ENCODE peak calls at places on chromosomes 7 and 10, in eight cellular contexts. One of them, this sample, is unnamed.

GRCh38 chr10:77850620-77851231 is 75.8 kb downstream of the DLG5 start:
- ATAC-seq in PC-3: no peak
- ATAC-seq in aorta: no peak
- ATAC-seq in heart left ventricle: no peak
- ATAC-seq in naive thymus-derived CD4-positive, alpha-beta T cell: no peak
- ATAC-seq in HepG2: no peak
- ATAC-seq in CD4-positive, alpha-beta T cell: no peak
- ATAC-seq in HCT116: no peak
- ATAC-seq in this sample: no peak

GRCh38 chr10:101380353-101381017 is 26.5 kb downstream of the BTRC start:
- ATAC-seq in HCT116: no peak
- ATAC-seq in naive thymus-derived CD4-positive, alpha-beta T cell: no peak
- ATAC-seq in PC-3: no peak
- ATAC-seq in aorta: no peak
- ATAC-seq in CD4-positive, alpha-beta T cell: no peak
- ATAC-seq in HepG2: no peak
- ATAC-seq in heart left ventricle: no peak
- ATAC-seq in this sample: no peak

GRCh38 chr7:28755255-28755654 is 202.9 kb downstream of the TRIL start:
- ATAC-seq in heart left ventricle: peak; percentile 63
- ATAC-seq in CD4-positive, alpha-beta T cell: no peak
- ATAC-seq in HepG2: no peak
- ATAC-seq in aorta: peak; percentile 68
- ATAC-seq in HCT116: no peak
- ATAC-seq in PC-3: peak; percentile 45
- ATAC-seq in naive thymus-derived CD4-positive, alpha-beta T cell: no peak
- ATAC-seq in this sample: peak; percentile 86

GRCh38 chr10:15096661-15097010 is 519 bp upstream of the RPP38 start:
- ATAC-seq in PC-3: peak; percentile 8
- ATAC-seq in HepG2: no peak
- ATAC-seq in HCT116: no peak
- ATAC-seq in CD4-positive, alpha-beta T cell: peak; percentile 31
- ATAC-seq in naive thymus-derived CD4-positive, alpha-beta T cell: peak; percentile 16
- ATAC-seq in heart left ventricle: no peak
- ATAC-seq in aorta: peak; percentile 42
- ATAC-seq in this sample: peak; percentile 26

GRCh38 chr10:105161149-105161548 is 520.1 kb downstream of the SORCS3 start:
- ATAC-seq in heart left ventricle: no peak
- ATAC-seq in aorta: no peak
- ATAC-seq in PC-3: no peak
- ATAC-seq in CD4-positive, alpha-beta T cell: no peak
- ATAC-seq in HepG2: no peak
- ATAC-seq in HCT116: no peak
- ATAC-seq in naive thymus-derived CD4-positive, alpha-beta T cell: no peak
- ATAC-seq in this sample: no peak

GRCh38 chr10:62443866-62444265 is 69.7 kb downstream of the ZNF365 start:
- ATAC-seq in HepG2: no peak
- ATAC-seq in aorta: no peak
- ATAC-seq in naive thymus-derived CD4-positive, alpha-beta T cell: no peak
- ATAC-seq in PC-3: no peak
- ATAC-seq in HCT116: no peak
- ATAC-seq in CD4-positive, alpha-beta T cell: no peak
- ATAC-seq in heart left ventricle: no peak
- ATAC-seq in this sample: no peak

GRCh38 chr10:112895292-112895691 is 54.8 kb upstream of the TCF7L2 start:
- ATAC-seq in aorta: no peak
- ATAC-seq in naive thymus-derived CD4-positive, alpha-beta T cell: no peak
- ATAC-seq in PC-3: no peak
- ATAC-seq in HCT116: no peak
- ATAC-seq in heart left ventricle: no peak
- ATAC-seq in CD4-positive, alpha-beta T cell: no peak
- ATAC-seq in HepG2: no peak
- ATAC-seq in this sample: no peak

GRCh38 chr7:117051808-117052207 is 98.5 kb downstream of the ST7 start:
- ATAC-seq in naive thymus-derived CD4-positive, alpha-beta T cell: no peak
- ATAC-seq in HepG2: no peak
- ATAC-seq in PC-3: no peak
- ATAC-seq in heart left ventricle: no peak
- ATAC-seq in HCT116: no peak
- ATAC-seq in CD4-positive, alpha-beta T cell: no peak
- ATAC-seq in aorta: peak; percentile 63
- ATAC-seq in this sample: peak; percentile 39

GRCh38 chr10:46282460-46283216 is 4.2 kb upstream of the ANTXRL start:
- ATAC-seq in aorta: peak; percentile 94
- ATAC-seq in naive thymus-derived CD4-positive, alpha-beta T cell: peak; percentile 68
- ATAC-seq in heart left ventricle: peak; percentile 93
- ATAC-seq in HCT116: peak; percentile 83
- ATAC-seq in CD4-positive, alpha-beta T cell: peak; percentile 83
- ATAC-seq in HepG2: peak; percentile 87
- ATAC-seq in PC-3: peak; percentile 42
- ATAC-seq in this sample: peak; percentile 92

GRCh38 chr10:3980660-3981059 is 195.7 kb upstream of the KLF6 start:
- ATAC-seq in CD4-positive, alpha-beta T cell: peak; percentile 20
- ATAC-seq in PC-3: no peak
- ATAC-seq in HCT116: no peak
- ATAC-seq in aorta: no peak
- ATAC-seq in HepG2: no peak
- ATAC-seq in naive thymus-derived CD4-positive, alpha-beta T cell: peak; percentile 36
- ATAC-seq in heart left ventricle: no peak
- ATAC-seq in this sample: no peak

GRCh38 chr10:30825495-30825894 is 195.9 kb upstream of the LYZL2 start:
- ATAC-seq in naive thymus-derived CD4-positive, alpha-beta T cell: no peak
- ATAC-seq in PC-3: no peak
- ATAC-seq in HCT116: no peak
- ATAC-seq in HepG2: no peak
- ATAC-seq in heart left ventricle: no peak
- ATAC-seq in CD4-positive, alpha-beta T cell: no peak
- ATAC-seq in aorta: no peak
- ATAC-seq in this sample: no peak

GRCh38 chr7:30027915-30028748 is at the start of gene PLEKHA8:
- ATAC-seq in naive thymus-derived CD4-positive, alpha-beta T cell: peak; percentile 67
- ATAC-seq in PC-3: peak; percentile 40
- ATAC-seq in CD4-positive, alpha-beta T cell: peak; percentile 38
- ATAC-seq in HCT116: peak; percentile 60
- ATAC-seq in heart left ventricle: peak; percentile 83
- ATAC-seq in HepG2: peak; percentile 71
- ATAC-seq in aorta: peak; percentile 91
- ATAC-seq in this sample: peak; percentile 74

GRCh38 chr7:30028749-30029635 is 780 bp downstream of the PLEKHA8 start:
- ATAC-seq in HCT116: peak; percentile 35
- ATAC-seq in heart left ventricle: peak; percentile 49
- ATAC-seq in naive thymus-derived CD4-positive, alpha-beta T cell: peak; percentile 3
- ATAC-seq in aorta: peak; percentile 6
- ATAC-seq in HepG2: peak; percentile 64
- ATAC-seq in PC-3: peak; percentile 28
- ATAC-seq in CD4-positive, alpha-beta T cell: peak; percentile 10
- ATAC-seq in this sample: no peak

GRCh38 chr7:30027065-30027456 is 559 bp upstream of the FKBP14 start:
- ATAC-seq in CD4-positive, alpha-beta T cell: peak; percentile 42
- ATAC-seq in HCT116: peak; percentile 3
- ATAC-seq in heart left ventricle: peak; percentile 13
- ATAC-seq in naive thymus-derived CD4-positive, alpha-beta T cell: peak; percentile 32
- ATAC-seq in PC-3: peak; percentile 29
- ATAC-seq in aorta: peak; percentile 27
- ATAC-seq in HepG2: peak; percentile 13
- ATAC-seq in this sample: peak; percentile 3

GRCh38 chr7:30032310-30033125 is 4.3 kb downstream of the PLEKHA8 start:
- ATAC-seq in HepG2: no peak
- ATAC-seq in PC-3: peak; percentile 1
- ATAC-seq in heart left ventricle: no peak
- ATAC-seq in naive thymus-derived CD4-positive, alpha-beta T cell: no peak
- ATAC-seq in HCT116: no peak
- ATAC-seq in CD4-positive, alpha-beta T cell: no peak
- ATAC-seq in aorta: no peak
- ATAC-seq in this sample: no peak

DNA sequence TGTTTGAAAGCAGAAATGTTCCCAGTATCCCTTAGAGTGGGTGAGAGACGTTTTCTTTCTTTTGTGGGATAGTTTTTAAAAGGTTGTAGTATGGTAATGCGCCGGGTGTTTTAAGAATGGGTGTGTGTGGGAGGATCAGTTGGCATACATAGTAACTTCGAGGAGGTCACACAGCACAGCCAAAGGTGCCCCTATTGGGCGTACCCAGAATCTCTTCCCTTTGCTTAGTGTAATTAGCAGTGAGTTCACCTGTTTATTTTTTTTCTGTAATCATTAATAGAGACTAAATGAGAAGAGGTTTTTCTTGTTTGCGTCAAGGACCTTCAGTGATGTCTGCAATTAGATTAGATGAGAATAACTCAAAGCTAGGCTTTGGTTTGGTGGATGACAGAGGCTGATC is 1.5 kb downstream of the PLEKHA8 start:
- ATAC-seq in PC-3: no peak
- ATAC-seq in aorta: no peak
- ATAC-seq in heart left ventricle: no peak
- ATAC-seq in naive thymus-derived CD4-positive, alpha-beta T cell: no peak
- ATAC-seq in HCT116: no peak
- ATAC-seq in CD4-positive, alpha-beta T cell: no peak
- ATAC-seq in HepG2: no peak
- ATAC-seq in this sample: no peak
- H3K27ac ChIP-seq in PC-3: no peak overlapping the region
- H3K27ac ChIP-seq in aorta: no peak overlapping the region
- H3K27ac ChIP-seq in heart left ventricle: no peak overlapping the region
- H3K27ac ChIP-seq in naive thymus-derived CD4-positive, alpha-beta T cell: peak overlapping the region; percentile 69
- H3K27ac ChIP-seq in HCT116: no peak overlapping the region
- H3K27ac ChIP-seq in CD4-positive, alpha-beta T cell: no peak overlapping the region
- H3K27ac ChIP-seq in HepG2: peak overlapping the region; percentile 89
- H3K27ac ChIP-seq in this sample: peak overlapping the region; percentile 94

GRCh38 chr7:131909151-131909768 is 352.8 kb upstream of the PODXL start:
- ATAC-seq in aorta: no peak
- ATAC-seq in HepG2: peak; percentile 67
- ATAC-seq in HCT116: no peak
- ATAC-seq in CD4-positive, alpha-beta T cell: no peak
- ATAC-seq in naive thymus-derived CD4-positive, alpha-beta T cell: no peak
- ATAC-seq in heart left ventricle: peak; percentile 46
- ATAC-seq in PC-3: peak; percentile 49
- ATAC-seq in this sample: peak; percentile 50
- H3K27ac ChIP-seq in aorta: no peak overlapping the region
- H3K27ac ChIP-seq in HepG2: no peak overlapping the region
- H3K27ac ChIP-seq in HCT116: no peak overlapping the region
- H3K27ac ChIP-seq in CD4-positive, alpha-beta T cell: no peak overlapping the region
- H3K27ac ChIP-seq in naive thymus-derived CD4-positive, alpha-beta T cell: no peak overlapping the region
- H3K27ac ChIP-seq in heart left ventricle: no peak overlapping the region
- H3K27ac ChIP-seq in PC-3: no peak overlapping the region
- H3K27ac ChIP-seq in this sample: peak overlapping the region; percentile 31

DNA sequence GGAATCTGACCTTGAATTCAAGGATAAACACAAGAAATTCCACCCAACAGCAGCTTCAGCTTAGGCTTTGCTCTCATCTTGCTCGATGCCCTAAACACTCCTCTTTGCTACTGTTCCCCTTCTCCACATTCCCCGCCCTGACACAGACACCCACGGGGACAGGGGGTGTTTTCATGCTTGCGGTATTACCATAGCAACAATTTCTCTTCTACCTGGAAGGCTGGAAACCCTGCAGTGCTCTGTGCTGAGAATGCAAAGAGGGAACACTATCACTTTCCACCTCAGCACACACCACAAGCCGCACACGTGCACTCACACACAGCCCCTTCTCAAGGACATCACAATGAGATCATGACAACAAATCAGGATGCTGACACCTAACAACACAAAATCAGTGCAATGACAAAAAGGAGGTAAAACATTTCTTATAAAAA is 81.5 kb downstream of the RNF216 start:
- ATAC-seq in HCT116: no peak
- ATAC-seq in aorta: no peak
- ATAC-seq in heart left ventricle: peak; percentile 4
- ATAC-seq in naive thymus-derived CD4-positive, alpha-beta T cell: peak; percentile 79
- ATAC-seq in CD4-positive, alpha-beta T cell: peak; percentile 62
- ATAC-seq in HepG2: no peak
- ATAC-seq in PC-3: no peak
- ATAC-seq in this sample: no peak
- H3K27ac ChIP-seq in HCT116: no peak overlapping the region
- H3K27ac ChIP-seq in aorta: peak overlapping the region; percentile 56
- H3K27ac ChIP-seq in heart left ventricle: peak overlapping the region; percentile 49
- H3K27ac ChIP-seq in naive thymus-derived CD4-positive, alpha-beta T cell: peak overlapping the region; percentile 62
- H3K27ac ChIP-seq in CD4-positive, alpha-beta T cell: peak overlapping the region; percentile 60
- H3K27ac ChIP-seq in HepG2: no peak overlapping the region
- H3K27ac ChIP-seq in PC-3: no peak overlapping the region
- H3K27ac ChIP-seq in this sample: peak overlapping the region; percentile 94

DNA sequence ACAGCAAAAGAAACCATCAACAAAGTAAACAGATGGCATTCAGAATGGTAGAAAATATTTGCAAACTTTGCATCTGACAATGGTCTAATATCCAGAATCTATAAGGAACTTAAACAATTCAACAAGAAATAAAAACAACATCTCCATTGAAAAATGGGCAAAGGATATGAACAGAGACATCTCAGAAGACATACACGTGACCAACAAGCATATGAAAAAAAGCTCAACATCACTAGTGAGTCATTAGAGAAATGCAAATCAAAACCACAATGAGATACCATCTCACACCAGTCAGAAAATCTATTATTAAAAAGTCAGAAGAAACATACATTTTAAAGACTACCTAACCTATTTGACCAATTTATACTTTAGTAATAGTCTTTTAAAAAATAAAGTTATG is 571.3 kb upstream of the NRG3 start:
- ATAC-seq in heart left ventricle: no peak
- ATAC-seq in naive thymus-derived CD4-positive, alpha-beta T cell: no peak
- ATAC-seq in CD4-positive, alpha-beta T cell: no peak
- ATAC-seq in HCT116: no peak
- ATAC-seq in aorta: no peak
- ATAC-seq in HepG2: no peak
- ATAC-seq in PC-3: no peak
- ATAC-seq in this sample: no peak
- H3K27ac ChIP-seq in heart left ventricle: no peak overlapping the region
- H3K27ac ChIP-seq in naive thymus-derived CD4-positive, alpha-beta T cell: no peak overlapping the region
- H3K27ac ChIP-seq in CD4-positive, alpha-beta T cell: no peak overlapping the region
- H3K27ac ChIP-seq in HCT116: no peak overlapping the region
- H3K27ac ChIP-seq in aorta: no peak overlapping the region
- H3K27ac ChIP-seq in HepG2: no peak overlapping the region
- H3K27ac ChIP-seq in PC-3: no peak overlapping the region
- H3K27ac ChIP-seq in this sample: no peak overlapping the region

DNA sequence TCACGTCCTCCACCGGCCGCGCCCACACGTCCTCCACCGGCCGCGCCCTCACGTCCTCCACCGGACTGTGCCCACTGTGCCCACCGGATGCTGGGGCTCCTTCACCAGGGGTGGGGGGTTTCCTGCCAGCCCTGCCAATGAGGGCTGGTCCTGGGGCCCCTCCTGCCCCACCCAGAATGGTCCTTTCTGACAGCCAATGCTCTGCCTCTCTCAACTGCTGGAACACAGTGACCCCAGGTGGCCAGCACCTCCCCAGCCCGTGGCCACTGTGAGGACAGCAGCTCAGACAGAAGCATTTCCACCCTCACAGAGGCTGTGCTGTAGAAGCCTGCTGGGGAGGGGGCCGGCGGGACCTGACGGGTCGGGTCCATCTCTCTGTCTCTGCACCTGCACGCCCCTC is 90.1 kb upstream of the DNAAF5 start:
- ATAC-seq in heart left ventricle: peak; percentile 54
- ATAC-seq in CD4-positive, alpha-beta T cell: peak; percentile 59
- ATAC-seq in naive thymus-derived CD4-positive, alpha-beta T cell: peak; percentile 60
- ATAC-seq in PC-3: peak; percentile 86
- ATAC-seq in HCT116: peak; percentile 77
- ATAC-seq in aorta: no peak
- ATAC-seq in HepG2: peak; percentile 77
- ATAC-seq in this sample: no peak
- H3K27ac ChIP-seq in heart left ventricle: no peak overlapping the region
- H3K27ac ChIP-seq in CD4-positive, alpha-beta T cell: no peak overlapping the region
- H3K27ac ChIP-seq in naive thymus-derived CD4-positive, alpha-beta T cell: no peak overlapping the region
- H3K27ac ChIP-seq in PC-3: peak overlapping the region; percentile 61
- H3K27ac ChIP-seq in HCT116: peak overlapping the region; percentile 67
- H3K27ac ChIP-seq in aorta: no peak overlapping the region
- H3K27ac ChIP-seq in HepG2: no peak overlapping the region
- H3K27ac ChIP-seq in this sample: no peak overlapping the region